ENCODE peak calls at places on chromosomes 1 and 21, in ten cellular contexts. V is cerebellum; L is stimulated activated CD8-positive, alpha-beta memory T cell treated with anti-CD3 and anti-CD28 coated beads, Interleukin-2, amount 100 ng/mL, for 48 hours; P is nucleus accumbens; Z is activated T-helper 1 cell treated with anti-CD3 and anti-CD28 coated beads, Interleukin-12 subunit alpha, Interleukin-12 subunit beta, Interleukin-2, Interleukin-4 antibody, amounts not matched to agents 30 ng/mL and 10 ng/mL and 1 ng/mL, durations not matched to agents 14 hours and 24 hours and 36 hours; C is tibial artery; Y is kidney glomerular epithelial cell; K is NB4; F is HTR-8/SVneo; J is activated CD8-positive, alpha-beta memory T cell treated with anti-CD3 and anti-CD28 coated beads for 1 hour. H is an unnamed sample.

GRCh38 chr1:97108200-97108599 is 386.6 kb downstream of the PTBP2 start:
- DNase-seq in V (no peak), L (no peak), P (no peak), Z (no peak), C (no peak), Y (peak; percentile 13), K (no peak), F (peak; percentile 8), J (no peak), H (no peak)

GRCh38 chr1:185964946-185965345 is 230.8 kb downstream of the HMCN1 start:
- DNase-seq in V (no peak), L (no peak), P (no peak), Z (no peak), C (no peak), Y (no peak), K (no peak), F (no peak), J (no peak), H (no peak)

GRCh38 chr1:239765163-239765562 is 326.5 kb upstream of the FMN2 start:
- DNase-seq in V (no peak), L (no peak), P (no peak), Z (no peak), C (no peak), Y (no peak), K (peak; percentile 9), F (no peak), J (no peak), H (no peak)

GRCh38 chr1:2194319-2194897 is at the start of gene FAAP20:
- DNase-seq in V (peak; percentile 80), L (peak; percentile 65), P (no peak), Z (no peak), C (no peak), Y (no peak), K (peak; percentile 69), F (peak; percentile 65), J (peak; percentile 59), H (peak; percentile 82)

GRCh38 chr1:201850053-201850397 is 21.1 kb downstream of the IPO9 start:
- DNase-seq in V (no peak), L (no peak), P (no peak), Z (no peak), C (peak; percentile 38), Y (peak; percentile 72), K (no peak), F (no peak), J (no peak), H (no peak)

GRCh38 chr21:43619856-43620255 is 39.4 kb downstream of the HSF2BP start:
- DNase-seq in V (no peak), L (no peak), P (no peak), Z (no peak), C (no peak), Y (no peak), K (no peak), F (no peak), J (no peak), H (peak; percentile 11)

GRCh38 chr1:11833497-11833896 is 14.1 kb downstream of the NPPA start:
- DNase-seq in V (no peak), L (no peak), P (no peak), Z (no peak), C (no peak), Y (no peak), K (no peak), F (no peak), J (no peak), H (no peak)

GRCh38 chr1:106584127-106584526 is 472.3 kb upstream of the PRMT6 start:
- DNase-seq in V (no peak), L (no peak), P (no peak), Z (no peak), C (no peak), Y (peak; percentile 67), K (no peak), F (no peak), J (no peak), H (no peak)

GRCh38 chr1:23527366-23527765 is 3.7 kb downstream of the E2F2 start:
- DNase-seq in V (no peak), L (no peak), P (no peak), Z (no peak), C (no peak), Y (no peak), K (no peak), F (no peak), J (no peak), H (peak; percentile 31)

GRCh38 chr1:208682664-208683013 is 438.5 kb upstream of the PLXNA2 start:
- DNase-seq in V (no peak), L (no peak), P (no peak), Z (no peak), C (no peak), Y (no peak), K (no peak), F (no peak), J (no peak), H (no peak)

GRCh38 chr1:203526572-203526971 is 32.6 kb downstream of the OPTC start:
- DNase-seq in V (no peak), L (no peak), P (no peak), Z (no peak), C (no peak), Y (no peak), K (no peak), F (no peak), J (no peak), H (no peak)

GRCh38 chr1:63713627-63714481 is 60.0 kb upstream of the ROR1 start:
- DNase-seq in V (no peak), L (no peak), P (no peak), Z (no peak), C (no peak), Y (no peak), K (no peak), F (no peak), J (no peak), H (no peak)

GRCh38 chr21:33948096-33948950 is 32.7 kb upstream of the ATP5PO start:
- DNase-seq in V (peak; percentile 85), L (peak; percentile 69), P (no peak), Z (peak; percentile 87), C (peak; percentile 47), Y (no peak), K (peak; percentile 86), F (no peak), J (peak; percentile 61), H (peak; percentile 84)

GRCh38 chr1:27491748-27492700 is 2.1 kb upstream of the WASF2 start:
- DNase-seq in V (no peak), L (no peak), P (no peak), Z (no peak), C (peak; percentile 55), Y (no peak), K (no peak), F (no peak), J (no peak), H (peak; percentile 38)

GRCh38 chr1:89254658-89255287 is 17.9 kb downstream of the GBP5 start:
- DNase-seq in V (no peak), L (no peak), P (no peak), Z (no peak), C (no peak), Y (peak; percentile 37), K (no peak), F (no peak), J (no peak), H (no peak)

GRCh38 chr1:77673716-77674355 is 8.6 kb downstream of the ZZZ3 start:
- DNase-seq in V (no peak), L (no peak), P (no peak), Z (no peak), C (no peak), Y (no peak), K (no peak), F (no peak), J (no peak), H (no peak)

GRCh38 chr1:41673355-41673754 is 188.9 kb upstream of the EDN2 start:
- DNase-seq in V (no peak), L (no peak), P (no peak), Z (peak; percentile 57), C (no peak), Y (no peak), K (no peak), F (no peak), J (no peak), H (peak; percentile 78)

GRCh38 chr21:33373451-33373850 is 29.8 kb upstream of the IFNGR2 start:
- DNase-seq in V (no peak), L (no peak), P (no peak), Z (no peak), C (no peak), Y (no peak), K (no peak), F (no peak), J (no peak), H (no peak)

GRCh38 chr1:168977618-168978017 is 128.9 kb upstream of the ATP1B1 start:
- DNase-seq in V (no peak), L (no peak), P (no peak), Z (no peak), C (no peak), Y (no peak), K (no peak), F (no peak), J (no peak), H (no peak)

GRCh38 chr1:178497903-178498478 is 1.2 kb upstream of the CLEC20A start:
- DNase-seq in V (no peak), L (no peak), P (no peak), Z (no peak), C (no peak), Y (no peak), K (no peak), F (no peak), J (no peak), H (no peak)

GRCh38 chr1:116497660-116498059 is 73.2 kb downstream of the CD58 start:
- DNase-seq in V (no peak), L (no peak), P (no peak), Z (no peak), C (no peak), Y (no peak), K (no peak), F (no peak), J (no peak), H (no peak)

GRCh38 chr1:114153621-114154145 is at the start of gene SYT6:
- DNase-seq in V (no peak), L (no peak), P (no peak), Z (no peak), C (no peak), Y (no peak), K (no peak), F (no peak), J (no peak), H (no peak)

GRCh38 chr1:65148548-65149390 is 766 bp downstream of the AK4 start:
- DNase-seq in V (peak; percentile 28), L (peak; percentile 64), P (no peak), Z (peak; percentile 55), C (peak; percentile 54), Y (peak; percentile 13), K (peak; percentile 54), F (peak; percentile 51), J (no peak), H (peak; percentile 2)

GRCh38 chr1:237677979-237678378 is 212.7 kb downstream of the ZP4 start:
- DNase-seq in V (no peak), L (no peak), P (no peak), Z (no peak), C (no peak), Y (peak; percentile 83), K (peak; percentile 4), F (peak; percentile 28), J (no peak), H (no peak)

GRCh38 chr1:52186449-52186848 is 44.6 kb downstream of the ZFYVE9 start:
- DNase-seq in V (no peak), L (no peak), P (no peak), Z (no peak), C (no peak), Y (no peak), K (no peak), F (no peak), J (no peak), H (no peak)

GRCh38 chr1:107187399-107187798 is 46.6 kb downstream of the NTNG1 start:
- DNase-seq in V (no peak), L (no peak), P (no peak), Z (no peak), C (no peak), Y (no peak), K (no peak), F (no peak), J (no peak), H (no peak)

GRCh38 chr1:32717503-32717902 is 14.9 kb upstream of the SYNC start:
- DNase-seq in V (no peak), L (no peak), P (no peak), Z (no peak), C (no peak), Y (no peak), K (no peak), F (no peak), J (no peak), H (no peak)

GRCh38 chr1:30522031-30523004 is 201.1 kb downstream of the MATN1 start:
- DNase-seq in V (peak; percentile 20), L (no peak), P (no peak), Z (no peak), C (peak; percentile 78), Y (no peak), K (no peak), F (no peak), J (no peak), H (no peak)